ENCODE peak calls at places on chromosomes 6 and 20, in eight cellular contexts. P is effector memory CD4-positive, alpha-beta T cell; T is mesenchymal stem cell; Q is breast epithelium; D is fibroblast of lung; S is adipocyte; Z is Panc1; Y is ovary. U is an unnamed sample.

GRCh38 chr6:12640438-12640837 is 76.1 kb upstream of the PHACTR1 start:
- DNase-seq in P (no peak), T (no peak), Q (no peak), D (no peak), S (no peak), Z (no peak), Y (no peak), U (no peak)

GRCh38 chr6:45442716-45443115 is 65.0 kb upstream of the SUPT3H start:
- DNase-seq in P (no peak), T (no peak), Q (no peak), D (no peak), S (no peak), Z (no peak), Y (no peak), U (no peak)

GRCh38 chr20:62606551-62607201 is 35.6 kb upstream of the SLCO4A1 start:
- DNase-seq in P (no peak), T (no peak), Q (no peak), D (peak; percentile 22), S (no peak), Z (no peak), Y (peak; percentile 81), U (no peak)

GRCh38 chr6:117195728-117196127 is 69.6 kb upstream of the VGLL2 start:
- DNase-seq in P (no peak), T (no peak), Q (no peak), D (no peak), S (no peak), Z (no peak), Y (no peak), U (no peak)

GRCh38 chr6:150448221-150448620 is 79.4 kb downstream of the IYD start:
- DNase-seq in P (no peak), T (no peak), Q (no peak), D (no peak), S (no peak), Z (no peak), Y (no peak), U (no peak)

GRCh38 chr20:61958773-61959172 is 106.9 kb downstream of the TAF4 start:
- DNase-seq in P (no peak), T (no peak), Q (no peak), D (no peak), S (no peak), Z (no peak), Y (no peak), U (no peak)

GRCh38 chr20:38805502-38805957 is at the start of gene PPP1R16B:
- DNase-seq in P (peak; percentile 63), T (peak; percentile 19), Q (peak; percentile 27), D (no peak), S (peak; percentile 48), Z (no peak), Y (no peak), U (no peak)

GRCh38 chr20:4913147-4913546 is 88.2 kb downstream of the SLC23A2 start:
- DNase-seq in P (no peak), T (no peak), Q (no peak), D (no peak), S (no peak), Z (no peak), Y (no peak), U (no peak)

GRCh38 chr6:13120483-13121482 is 207.6 kb downstream of the TBC1D7 start:
- DNase-seq in P (no peak), T (no peak), Q (no peak), D (no peak), S (no peak), Z (no peak), Y (no peak), U (no peak)

GRCh38 chr6:46894429-46894828 is 27.3 kb downstream of the ADGRF5 start:
- DNase-seq in P (no peak), T (no peak), Q (no peak), D (no peak), S (no peak), Z (no peak), Y (no peak), U (no peak)

GRCh38 chr6:32627831-32628230 is 9.4 kb upstream of the HLA-DQA1 start:
- DNase-seq in P (no peak), T (peak; percentile 12), Q (no peak), D (no peak), S (no peak), Z (no peak), Y (no peak), U (no peak)

GRCh38 chr6:91633374-91634184 is 1046.7 kb upstream of the MAP3K7 start:
- DNase-seq in P (no peak), T (peak; percentile 15), Q (no peak), D (no peak), S (peak; percentile 1), Z (no peak), Y (no peak), U (no peak)

GRCh38 chr20:57774951-57775350 is 65.1 kb upstream of the PMEPA1 start:
- DNase-seq in P (no peak), T (no peak), Q (no peak), D (no peak), S (no peak), Z (no peak), Y (no peak), U (no peak)

GRCh38 chr6:47306887-47307286 is 2.8 kb downstream of the TNFRSF21 start:
- DNase-seq in P (no peak), T (no peak), Q (no peak), D (peak; percentile 29), S (peak; percentile 11), Z (no peak), Y (no peak), U (no peak)

GRCh38 chr6:11484441-11484840 is 53.1 kb upstream of the TMEM170B start:
- DNase-seq in P (no peak), T (no peak), Q (no peak), D (peak; percentile 65), S (no peak), Z (no peak), Y (no peak), U (no peak)

GRCh38 chr6:115932481-115932880 is 128.2 kb downstream of the FRK start:
- DNase-seq in P (no peak), T (no peak), Q (no peak), D (peak; percentile 54), S (no peak), Z (no peak), Y (no peak), U (peak; percentile 43)

GRCh38 chr6:37204014-37204751 is 34.2 kb downstream of the PIM1 start:
- DNase-seq in P (no peak), T (peak; percentile 37), Q (no peak), D (peak; percentile 46), S (peak; percentile 34), Z (no peak), Y (peak; percentile 64), U (peak; percentile 83)

DNA sequence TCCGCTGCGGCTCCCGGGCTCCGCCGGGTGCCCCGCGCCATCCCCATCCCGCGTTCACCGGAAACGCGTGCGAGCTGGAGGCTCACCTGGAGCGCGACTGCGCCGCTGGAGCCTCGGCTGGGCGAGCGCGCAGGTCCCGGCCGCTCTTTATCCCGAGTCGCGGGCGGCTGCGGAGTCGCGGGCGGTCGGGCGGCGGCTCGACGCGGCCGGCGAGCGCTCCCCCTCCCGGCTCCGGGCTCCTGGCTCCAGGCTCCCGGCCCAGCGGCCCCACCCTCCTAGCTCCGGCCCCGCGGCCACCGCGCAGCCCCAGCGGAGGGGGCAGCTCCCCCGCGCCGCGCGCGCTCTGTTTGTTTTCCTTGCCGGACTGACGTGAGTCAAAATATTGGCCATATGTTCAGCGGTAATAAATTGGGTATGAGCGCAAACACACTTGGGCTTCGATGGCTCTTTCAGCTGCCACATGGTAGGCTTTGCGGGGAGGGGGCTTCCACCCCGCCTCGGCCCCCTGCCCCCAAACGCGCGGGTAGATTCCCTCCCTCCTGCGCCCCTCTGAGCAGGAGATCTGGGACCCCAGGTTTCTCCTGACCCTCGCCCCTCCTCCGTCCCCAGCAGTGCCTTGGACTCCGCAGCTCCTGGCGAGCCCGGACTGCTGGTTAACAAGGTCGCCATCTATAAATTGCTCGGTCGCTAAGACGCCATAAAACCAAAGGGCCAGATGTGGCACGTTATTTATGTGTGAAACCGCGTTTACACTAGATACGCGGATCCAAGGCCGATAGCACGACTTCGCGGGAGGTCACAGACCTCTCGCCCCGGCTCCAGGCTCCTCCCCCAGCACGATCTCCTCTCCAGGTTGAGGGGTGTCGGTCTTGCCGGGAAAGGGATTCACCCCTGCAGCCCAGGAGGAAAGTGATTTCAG is 8.9 kb upstream of the NKX2-2 start:
- DNase-seq in P (no peak), T (no peak), Q (peak; percentile 3), D (no peak), S (no peak), Z (no peak), Y (no peak), U (peak; percentile 34)
- H3K27me3 ChIP-seq in P (peaks cover 52% of the 10 kb centered on the region), T (peaks cover 96% of the 10 kb centered on the region), Q (no peaks in the 10 kb centered on the region), D (peaks cover 60% of the 10 kb centered on the region), S (peaks cover 77% of the 10 kb centered on the region), Z (peaks cover 27% of the 10 kb centered on the region), Y (no peaks in the 10 kb centered on the region), U (peaks cover 14% of the 10 kb centered on the region)

GRCh38 chr6:106551155-106551554 is 78.1 kb downstream of the RTN4IP1 start:
- DNase-seq in P (no peak), T (no peak), Q (no peak), D (no peak), S (no peak), Z (no peak), Y (no peak), U (no peak)
- H3K36me3 ChIP-seq in P (peaks cover 54% of the 10 kb centered on the region), T (peaks cover 60% of the 10 kb centered on the region), Q (no peaks in the 10 kb centered on the region), D (no peaks in the 10 kb centered on the region), S (peaks cover 41% of the 10 kb centered on the region), Z (peaks cover 4% of the 10 kb centered on the region), Y (no peaks in the 10 kb centered on the region), U (no peaks in the 10 kb centered on the region)

DNA sequence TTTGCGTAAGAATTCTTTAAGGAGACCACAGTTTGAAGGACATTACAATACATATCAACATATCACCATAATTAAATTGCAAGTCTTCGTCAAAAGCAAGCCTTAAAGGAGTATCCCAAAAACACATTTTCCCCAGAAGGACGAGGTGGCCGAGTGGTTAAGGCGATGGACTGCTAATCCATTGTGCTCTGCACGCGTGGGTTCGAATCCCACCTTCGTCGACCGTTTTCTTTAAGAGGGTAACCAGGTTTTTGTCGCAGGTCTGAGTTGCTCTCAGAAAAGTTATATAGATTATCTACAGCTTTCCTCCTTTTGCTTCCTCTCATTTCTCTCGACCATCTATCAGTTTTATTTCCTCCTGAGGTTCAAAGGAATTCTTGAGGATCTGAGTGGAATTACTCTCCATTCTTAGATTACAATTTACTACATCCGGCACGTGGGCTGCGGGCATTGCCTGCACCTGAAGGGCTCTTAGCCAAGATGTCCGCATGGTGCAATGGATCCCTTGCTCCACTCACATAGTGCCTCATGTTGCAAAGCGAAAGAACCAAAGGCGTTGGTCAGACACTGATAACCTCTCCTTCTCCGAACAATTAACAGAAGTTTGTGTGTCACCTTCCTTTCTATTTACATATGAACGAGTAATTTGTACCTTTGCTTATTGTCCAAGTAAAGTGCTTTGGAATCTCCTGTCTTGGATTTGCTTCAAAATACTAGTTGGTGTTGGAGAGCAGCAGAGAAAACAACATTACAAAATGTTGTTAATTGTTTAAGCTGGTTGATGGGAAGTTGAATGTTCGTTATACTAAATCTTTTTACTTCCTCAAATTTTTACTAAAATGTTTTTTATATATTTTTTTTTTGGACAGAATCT is 14.0 kb downstream of the POM121L2 start:
- DNase-seq in P (no peak), T (peak; percentile 51), Q (no peak), D (peak; percentile 45), S (peak; percentile 38), Z (peak; percentile 92), Y (no peak), U (peak; percentile 89)
- H3K9me3 ChIP-seq in P (peaks cover 5% of the 10 kb centered on the region), T (no peaks in the 10 kb centered on the region), Q (no peaks in the 10 kb centered on the region), D (no peaks in the 10 kb centered on the region), S (peaks cover 4% of the 10 kb centered on the region), Z (no peaks in the 10 kb centered on the region), Y (peaks cover 13% of the 10 kb centered on the region), U (no peaks in the 10 kb centered on the region)

DNA sequence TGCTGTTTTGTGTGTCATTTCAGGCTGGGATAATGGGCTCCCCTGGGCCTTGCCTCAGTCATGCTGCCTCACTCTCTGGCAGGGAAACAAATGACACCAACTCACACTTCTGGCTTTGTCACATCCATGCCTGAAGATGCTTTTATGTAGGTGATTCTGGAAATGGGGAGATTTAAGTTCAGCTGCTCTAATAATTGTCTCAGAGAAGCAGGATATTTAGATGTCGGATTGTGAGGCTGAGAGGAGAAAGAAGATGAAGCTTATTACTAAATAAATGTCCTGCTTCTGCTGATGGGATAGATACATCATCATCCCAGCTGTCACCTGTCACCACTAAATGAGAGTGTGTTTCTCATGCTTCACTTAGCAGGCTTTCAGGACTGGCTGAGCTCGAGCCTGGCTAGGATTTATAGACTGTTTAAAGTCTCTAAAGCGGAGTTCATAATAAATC is 480.2 kb upstream of the SPTLC3 start:
- DNase-seq in P (no peak), T (no peak), Q (no peak), D (no peak), S (no peak), Z (no peak), Y (no peak), U (no peak)
- H3K27me3 ChIP-seq in P (no peaks in the 10 kb centered on the region), T (no peaks in the 10 kb centered on the region), Q (no peaks in the 10 kb centered on the region), D (no peaks in the 10 kb centered on the region), S (no peaks in the 10 kb centered on the region), Z (no peaks in the 10 kb centered on the region), Y (no peaks in the 10 kb centered on the region), U (no peaks in the 10 kb centered on the region)

U was measured in MG63.